ENCODE peak calls at places on chromosome 4, in nine cellular contexts. H, G, S, Q, Z, V, A, J and Y are unnamed samples. For H3K27me3, the result is how much of the 10 kb centered on the place peaks cover.

GRCh38 chr4:153467154-153467896 is 1.2 kb downstream of the TMEM131L start:
- DNase-seq in H (peak), G (peak), S (peak), Q (peak), Z (no peak), V (peak), A (peak), J (peak), Y (no peak)

GRCh38 chr4:141721174-141721573 is 84.8 kb downstream of the IL15 start:
- DNase-seq in H (no peak), G (no peak), S (no peak), Q (no peak), Z (no peak), V (no peak), A (no peak), J (no peak), Y (no peak)

GRCh38 chr4:39469429-39470077 is 10.7 kb downstream of the LIAS start:
- DNase-seq in H (peak), G (peak), S (peak), Q (peak), Z (peak), V (no peak), A (no peak), J (peak), Y (peak)

GRCh38 chr4:47074836-47075235 is 43.5 kb downstream of the GABRB1 start:
- DNase-seq in H (no peak), G (no peak), S (no peak), Q (no peak), Z (no peak), V (no peak), A (no peak), J (no peak), Y (no peak)

GRCh38 chr4:60611762-60612496 is 588.2 kb upstream of the ADGRL3 start:
- DNase-seq in H (no peak), G (no peak), S (no peak), Q (no peak), Z (no peak), V (no peak), A (no peak), J (no peak), Y (no peak)

GRCh38 chr4:123361195-123361861 is 35.3 kb upstream of the SPRY1 start:
- DNase-seq in H (peak), G (no peak), S (no peak), Q (no peak), Z (peak), V (no peak), A (no peak), J (no peak), Y (no peak)

GRCh38 chr4:133275246-133275645 is 126.2 kb downstream of the PCDH10 start:
- DNase-seq in H (no peak), G (no peak), S (no peak), Q (no peak), Z (no peak), V (no peak), A (no peak), J (no peak), Y (no peak)

GRCh38 chr4:140238353-140239041 is 84.5 kb upstream of the MAML3 start:
- DNase-seq in H (peak), G (peak), S (peak), Q (no peak), Z (peak), V (peak), A (peak), J (peak), Y (no peak)

GRCh38 chr4:113881256-113881655 is 98.2 kb downstream of the ARSJ start:
- DNase-seq in H (no peak), G (no peak), S (no peak), Q (no peak), Z (no peak), V (no peak), A (no peak), J (no peak), Y (no peak)

GRCh38 chr4:114386637-114387233 is 211.9 kb upstream of the UGT8 start:
- DNase-seq in H (no peak), G (no peak), S (peak), Q (peak), Z (peak), V (no peak), A (no peak), J (no peak), Y (no peak)

GRCh38 chr4:149344436-149344835 is 471.2 kb downstream of the IQCM start:
- DNase-seq in H (no peak), G (no peak), S (no peak), Q (no peak), Z (peak), V (no peak), A (no peak), J (no peak), Y (no peak)

GRCh38 chr4:186915816-186916215 is 192.2 kb upstream of the FAT1 start:
- DNase-seq in H (no peak), G (no peak), S (no peak), Q (no peak), Z (no peak), V (no peak), A (no peak), J (no peak), Y (no peak)

GRCh38 chr4:38740303-38740702 is 42.5 kb downstream of the TLR10 start:
- DNase-seq in H (no peak), G (no peak), S (no peak), Q (no peak), Z (no peak), V (no peak), A (no peak), J (no peak), Y (no peak)

GRCh38 chr4:8571702-8572685 is 8.2 kb upstream of the GPR78 start:
- DNase-seq in H (no peak), G (no peak), S (no peak), Q (no peak), Z (no peak), V (no peak), A (peak), J (no peak), Y (no peak)

GRCh38 chr4:8185280-8185679 is 13.8 kb upstream of the SH3TC1 start:
- DNase-seq in H (no peak), G (no peak), S (no peak), Q (no peak), Z (peak), V (no peak), A (no peak), J (no peak), Y (no peak)

GRCh38 chr4:13484749-13485345 is 707 bp upstream of the RAB28 start:
- DNase-seq in H (no peak), G (no peak), S (no peak), Q (peak), Z (peak), V (no peak), A (no peak), J (no peak), Y (no peak)

GRCh38 chr4:107693132-107693531 is 26.9 kb downstream of the PAPSS1 start:
- DNase-seq in H (no peak), G (no peak), S (no peak), Q (no peak), Z (peak), V (no peak), A (no peak), J (no peak), Y (no peak)

GRCh38 chr4:76279462-76279861 is 27.1 kb upstream of the STBD1 start:
- DNase-seq in H (no peak), G (no peak), S (no peak), Q (no peak), Z (no peak), V (no peak), A (no peak), J (no peak), Y (no peak)
- TF ChIP-seq CTCF in H (no peak), G (no peak), S (no peak), Q (no peak), Z (no peak), V (no peak), A (no peak), J (peak), Y (no peak)

GRCh38 chr4:112516076-112516385 is at the start of gene NEUROG2:
- DNase-seq in H (no peak), G (no peak), S (no peak), Q (no peak), Z (no peak), V (no peak), A (no peak), J (no peak), Y (no peak)

GRCh38 chr4:112516401-112517066 is 554 bp upstream of the NEUROG2 start:
- DNase-seq in H (peak), G (no peak), S (no peak), Q (no peak), Z (no peak), V (no peak), A (no peak), J (no peak), Y (no peak)

GRCh38 chr4:112517067-112517588 is 1.1 kb upstream of the NEUROG2 start:
- DNase-seq in H (no peak), G (no peak), S (no peak), Q (no peak), Z (no peak), V (no peak), A (no peak), J (no peak), Y (no peak)

GRCh38 chr4:112518675-112519074 is 2.7 kb upstream of the NEUROG2 start:
- DNase-seq in H (no peak), G (no peak), S (no peak), Q (no peak), Z (no peak), V (no peak), A (no peak), J (no peak), Y (no peak)

DNA sequence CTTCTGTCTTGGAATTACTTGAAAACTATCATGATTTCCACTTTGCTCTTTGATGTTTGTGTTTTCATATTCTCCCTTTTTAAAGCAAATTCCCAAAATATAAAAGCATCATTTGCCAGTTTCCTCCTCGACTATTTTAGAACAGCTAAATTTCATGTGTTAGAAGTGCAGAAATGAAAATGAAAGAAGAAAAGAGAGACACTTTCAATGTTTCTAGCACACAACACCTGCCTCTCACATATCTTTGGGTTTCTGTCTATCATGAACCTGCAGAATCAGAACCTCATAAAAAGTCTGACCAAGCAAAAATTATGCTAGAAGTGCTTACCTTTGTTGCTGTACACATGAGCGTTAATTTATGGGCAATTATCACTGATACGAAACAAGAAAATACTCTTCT is 1.9 kb upstream of the NEUROG2 start:
- DNase-seq in H (no peak), G (no peak), S (no peak), Q (no peak), Z (no peak), V (no peak), A (no peak), J (no peak), Y (no peak)
- H3K27me3 ChIP-seq in H (under half), G (half or more), S (under half), Q (under half), Z (half or more), V (half or more), A (half or more), J (half or more), Y (half or more)

GRCh38 chr4:2663275-2663674 is 92.9 kb downstream of the TNIP2 start:
- DNase-seq in H (no peak), G (no peak), S (no peak), Q (no peak), Z (peak), V (no peak), A (no peak), J (no peak), Y (no peak)

GRCh38 chr4:2667428-2667827 is 88.7 kb downstream of the TNIP2 start:
- DNase-seq in H (no peak), G (no peak), S (no peak), Q (no peak), Z (no peak), V (no peak), A (no peak), J (no peak), Y (no peak)

GRCh38 chr4:2666722-2667247 is 89.4 kb downstream of the TNIP2 start:
- DNase-seq in H (no peak), G (no peak), S (no peak), Q (no peak), Z (no peak), V (no peak), A (no peak), J (no peak), Y (no peak)

GRCh38 chr4:2660596-2661211 is 95.4 kb downstream of the TNIP2 start:
- DNase-seq in H (no peak), G (no peak), S (no peak), Q (no peak), Z (peak), V (no peak), A (no peak), J (no peak), Y (no peak)

GRCh38 chr4:2662598-2662997 is 93.5 kb downstream of the TNIP2 start:
- DNase-seq in H (no peak), G (no peak), S (no peak), Q (no peak), Z (peak), V (no peak), A (no peak), J (no peak), Y (no peak)
- TF ChIP-seq CTCF in H (no peak), G (no peak), S (no peak), Q (no peak), Z (no peak), V (no peak), A (no peak), J (no peak), Y (no peak)

GRCh38 chr4:158133551-158133950 is 39.3 kb downstream of the GASK1B start:
- DNase-seq in H (no peak), G (no peak), S (no peak), Q (no peak), Z (no peak), V (no peak), A (no peak), J (no peak), Y (no peak)

GRCh38 chr4:158129649-158130048 is 43.2 kb downstream of the GASK1B start:
- DNase-seq in H (no peak), G (no peak), S (no peak), Q (no peak), Z (no peak), V (no peak), A (no peak), J (no peak), Y (no peak)

GRCh38 chr4:158130204-158130603 is 42.6 kb downstream of the GASK1B start:
- DNase-seq in H (no peak), G (no peak), S (no peak), Q (no peak), Z (no peak), V (no peak), A (no peak), J (no peak), Y (no peak)

GRCh38 chr4:158131037-158131436 is 41.8 kb downstream of the GASK1B start:
- DNase-seq in H (no peak), G (no peak), S (no peak), Q (no peak), Z (no peak), V (no peak), A (no peak), J (no peak), Y (no peak)

GRCh38 chr4:158134257-158134656 is 38.6 kb downstream of the GASK1B start:
- DNase-seq in H (no peak), G (no peak), S (no peak), Q (no peak), Z (no peak), V (no peak), A (no peak), J (no peak), Y (no peak)
- H3K27me3 ChIP-seq in H (under half), G (under half), S (under half), Q (under half), Z (under half), V (under half), A (under half), J (under half), Y (under half)